ENCODE peak calls at places on chromosomes 6 and 20, in six cellular contexts. N is transverse colon, Q is body of pancreas, V is sigmoid colon, G is testis, L is Peyer's patch. R is an unnamed sample.

GRCh38 chr20:24501764-24502163 is 32.3 kb downstream of the SYNDIG1 start:
- DNase-seq in N (no peak), Q (no peak), V (no peak), G (no peak), L (no peak), R (no peak)

GRCh38 chr6:12569646-12570045 is 146.9 kb upstream of the PHACTR1 start:
- DNase-seq in N (no peak), Q (no peak), V (no peak), G (no peak), L (no peak), R (no peak)

GRCh38 chr6:168671028-168671862 is 230.3 kb downstream of the SMOC2 start:
- DNase-seq in N (no peak), Q (no peak), V (no peak), G (no peak), L (no peak), R (no peak)

GRCh38 chr20:13119583-13119982 is 101.5 kb upstream of the ISM1 start:
- DNase-seq in N (peak), Q (peak), V (no peak), G (peak), L (no peak), R (no peak)

GRCh38 chr6:36075656-36076055 is 48.0 kb downstream of the MAPK14 start:
- DNase-seq in N (no peak), Q (no peak), V (no peak), G (no peak), L (no peak), R (no peak)

GRCh38 chr20:38432292-38432691 is 2.8 kb downstream of the SNHG17 start:
- DNase-seq in N (no peak), Q (no peak), V (no peak), G (no peak), L (no peak), R (no peak)

GRCh38 chr6:87407531-87407895 is 259 bp upstream of the CFAP206 start:
- DNase-seq in N (no peak), Q (no peak), V (peak), G (peak), L (no peak), R (no peak)

GRCh38 chr20:8766868-8767390 is 302.0 kb upstream of the PLCB4 start:
- DNase-seq in N (no peak), Q (no peak), V (no peak), G (no peak), L (no peak), R (no peak)

GRCh38 chr6:110036408-110037302 is 58.5 kb downstream of the GPR6 start:
- DNase-seq in N (no peak), Q (no peak), V (no peak), G (no peak), L (no peak), R (peak)

GRCh38 chr6:130396722-130397121 is 30.9 kb downstream of the TMEM200A start:
- DNase-seq in N (no peak), Q (no peak), V (no peak), G (no peak), L (no peak), R (no peak)

GRCh38 chr6:88298446-88298845 is 132.3 kb upstream of the CNR1 start:
- DNase-seq in N (no peak), Q (no peak), V (no peak), G (no peak), L (no peak), R (no peak)

GRCh38 chr6:40251609-40252008 is 317.3 kb upstream of the MOCS1 start:
- DNase-seq in N (peak), Q (no peak), V (no peak), G (no peak), L (no peak), R (no peak)

GRCh38 chr6:112269165-112269564 is 14.8 kb upstream of the LAMA4 start:
- DNase-seq in N (no peak), Q (no peak), V (no peak), G (no peak), L (no peak), R (no peak)

GRCh38 chr20:34579936-34580587 is 21.5 kb downstream of the MAP1LC3A start:
- DNase-seq in N (peak), Q (no peak), V (no peak), G (peak), L (peak), R (peak)

GRCh38 chr6:35049885-35050284 is 91.3 kb downstream of the TCP11 start:
- DNase-seq in N (peak), Q (no peak), V (peak), G (peak), L (no peak), R (no peak)

GRCh38 chr6:159467473-159468041 is 225.5 kb downstream of the SOD2 start:
- DNase-seq in N (no peak), Q (no peak), V (no peak), G (no peak), L (no peak), R (no peak)

GRCh38 chr6:47247227-47247797 is 62.4 kb downstream of the TNFRSF21 start:
- DNase-seq in N (no peak), Q (no peak), V (peak), G (no peak), L (peak), R (no peak)

GRCh38 chr6:119728220-119728750 is 378.7 kb upstream of the MAN1A1 start:
- DNase-seq in N (no peak), Q (no peak), V (no peak), G (no peak), L (no peak), R (no peak)

GRCh38 chr6:64428186-64428585 is 792.6 kb downstream of the PHF3 start:
- DNase-seq in N (no peak), Q (no peak), V (no peak), G (no peak), L (no peak), R (no peak)

GRCh38 chr6:11490996-11491395 is 46.6 kb upstream of the TMEM170B start:
- DNase-seq in N (no peak), Q (no peak), V (no peak), G (no peak), L (no peak), R (no peak)
- TF ChIP-seq POLR2A in N (no peak), Q (no peak), V (no peak), G (no peak), L (no peak), R (no peak)

DNA sequence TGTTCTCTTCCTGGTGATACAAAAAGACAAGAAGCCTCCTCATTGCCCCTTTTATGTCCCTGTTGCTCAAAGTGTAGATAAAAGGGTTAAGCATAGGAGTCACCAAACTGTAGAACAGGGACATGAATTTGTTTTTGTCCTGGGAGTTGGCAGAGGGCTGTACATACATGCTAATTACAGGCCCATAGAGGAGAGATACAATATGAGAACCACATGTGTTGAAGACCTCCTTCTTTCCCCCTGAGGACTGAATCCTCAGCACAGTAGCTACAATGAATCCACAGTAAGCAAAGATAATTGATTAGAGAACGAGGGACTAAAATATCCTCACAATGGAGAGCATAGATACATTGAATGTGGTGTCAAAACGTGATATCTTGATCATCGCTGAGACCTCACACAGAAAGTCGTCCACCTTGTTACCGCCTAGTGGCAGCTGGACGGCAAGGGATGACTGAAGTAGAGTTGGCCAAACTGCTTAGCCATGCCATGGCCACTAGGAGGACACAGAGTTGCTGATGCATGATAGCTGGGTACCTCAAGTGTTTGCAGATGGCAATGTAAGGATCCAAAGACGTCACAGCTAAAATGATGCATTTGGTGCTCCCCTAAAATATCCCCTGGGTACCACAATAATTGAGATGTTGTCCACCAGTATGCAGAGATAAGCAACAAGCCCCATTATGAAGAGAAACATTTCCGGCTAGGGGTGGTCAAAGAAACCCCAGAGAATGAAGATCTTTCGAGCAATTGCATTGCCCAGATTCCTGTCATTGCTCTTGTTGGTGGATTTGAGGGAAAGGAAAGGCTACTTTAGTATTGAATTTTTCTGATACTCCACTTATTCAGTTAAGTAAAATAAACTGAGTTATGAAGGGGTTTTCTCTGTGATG is 15.0 kb downstream of the OR2B3 start:
- DNase-seq in N (peak), Q (no peak), V (no peak), G (peak), L (no peak), R (no peak)
- TF ChIP-seq CTCF in N (peak), Q (peak), V (no peak), G (peak), L (no peak), R (no peak)

GRCh38 chr20:20709858-20710257 is 2.6 kb downstream of the RALGAPA2 start:
- DNase-seq in N (no peak), Q (no peak), V (no peak), G (no peak), L (no peak), R (no peak)

GRCh38 chr20:20711413-20711812 is 1.0 kb downstream of the RALGAPA2 start:
- DNase-seq in N (peak), Q (no peak), V (no peak), G (peak), L (peak), R (peak)

GRCh38 chr20:20710443-20710842 is 2.0 kb downstream of the RALGAPA2 start:
- DNase-seq in N (no peak), Q (no peak), V (no peak), G (no peak), L (no peak), R (no peak)

GRCh38 chr20:20712004-20712473 is 405 bp downstream of the RALGAPA2 start:
- DNase-seq in N (peak), Q (peak), V (no peak), G (peak), L (no peak), R (no peak)

DNA sequence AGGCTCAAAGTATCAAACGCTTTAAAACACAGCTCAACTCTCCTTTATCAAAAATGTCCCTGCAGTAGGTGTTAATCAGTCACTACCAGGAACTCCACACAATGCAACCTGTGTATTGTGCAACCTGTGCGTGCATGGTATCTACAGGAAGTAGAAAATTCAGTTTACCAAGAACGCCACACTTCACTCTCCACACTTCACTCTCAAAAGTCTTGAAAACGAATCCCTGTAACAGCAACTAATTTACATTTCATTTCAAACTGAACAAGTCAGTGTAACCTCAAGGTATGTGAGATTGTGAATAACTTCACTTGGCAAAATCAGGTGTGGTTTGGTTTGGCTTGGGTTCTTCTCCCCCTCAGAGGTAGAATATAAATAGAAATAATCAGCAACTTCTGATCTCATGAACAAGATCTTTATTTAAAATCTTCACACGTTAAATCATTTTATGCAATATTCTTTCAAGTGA is 1.6 kb downstream of the RALGAPA2 start:
- DNase-seq in N (peak), Q (peak), V (no peak), G (no peak), L (no peak), R (peak)
- TF ChIP-seq POLR2A in N (peak), Q (peak), V (no peak), G (no peak), L (no peak), R (no peak)

DNA sequence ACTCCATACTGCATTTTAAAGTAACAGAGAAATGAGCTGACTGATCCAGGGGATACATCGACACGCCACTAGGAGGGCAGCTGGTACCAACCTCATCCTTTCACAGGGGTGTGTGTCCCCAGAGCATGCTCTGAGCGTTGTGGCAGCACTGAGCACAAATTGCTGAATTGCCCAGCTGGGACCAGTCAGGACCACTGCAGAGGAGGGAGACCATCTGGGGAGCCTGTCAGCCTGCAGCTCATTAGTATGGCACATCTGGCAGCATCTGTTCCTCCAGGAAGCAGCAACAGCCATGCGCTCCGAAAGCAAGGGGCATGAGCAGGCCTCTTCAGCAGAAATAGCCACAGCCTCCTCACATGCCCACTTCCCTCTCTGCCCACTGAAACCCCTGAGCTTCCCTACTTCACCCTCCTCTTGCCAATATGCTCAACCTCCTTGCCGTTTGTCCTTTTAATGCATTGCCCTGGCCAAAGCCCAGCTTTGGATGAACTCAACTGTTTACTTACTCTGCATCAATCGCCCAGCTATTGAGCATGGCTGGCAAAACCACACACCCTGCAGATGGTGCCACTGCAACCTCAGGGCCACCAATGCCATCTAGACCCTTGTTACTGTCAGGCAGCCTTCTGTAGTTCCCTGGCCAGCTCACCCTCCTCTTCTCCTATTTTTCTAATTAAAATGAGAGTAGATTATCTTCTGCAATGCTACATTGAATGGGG is 77.6 kb upstream of the NEDD9 start:
- DNase-seq in N (no peak), Q (no peak), V (no peak), G (no peak), L (no peak), R (no peak)
- TF ChIP-seq CTCF in N (no peak), Q (no peak), V (no peak), G (no peak), L (no peak), R (no peak)

DNA sequence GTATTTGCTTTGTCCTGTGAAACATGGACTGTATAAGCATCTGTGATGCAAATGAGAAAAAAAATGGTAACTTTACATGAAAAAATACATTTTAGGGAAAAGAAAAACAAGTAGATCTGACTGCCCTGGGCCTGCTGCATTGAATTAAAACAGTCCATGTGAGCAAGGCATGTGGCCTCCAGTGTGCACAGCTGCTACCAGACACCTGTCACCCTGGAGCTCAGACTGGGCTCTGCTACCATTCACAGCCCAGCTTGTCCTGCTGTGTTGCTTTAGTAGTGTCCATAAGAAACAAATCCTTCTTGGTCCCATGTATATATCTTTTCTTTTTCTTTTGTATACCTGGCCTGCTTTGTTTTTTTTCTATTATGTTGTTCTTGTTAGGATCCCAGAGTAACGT is 315.9 kb downstream of the NKAIN2 start:
- DNase-seq in N (no peak), Q (no peak), V (no peak), G (no peak), L (no peak), R (no peak)
- TF ChIP-seq POLR2A in N (no peak), Q (no peak), V (no peak), G (no peak), L (no peak), R (no peak)

GRCh38 chr20:41136695-41137411 is 490 bp upstream of the PLCG1 start:
- DNase-seq in N (peak), Q (peak), V (peak), G (peak), L (peak), R (peak)
- TF ChIP-seq CTCF in N (no peak), Q (peak), V (no peak), G (no peak), L (no peak), R (no peak)

GRCh38 chr6:7172605-7173185 is 64.9 kb downstream of the RREB1 start:
- DNase-seq in N (no peak), Q (no peak), V (no peak), G (no peak), L (no peak), R (no peak)
- TF ChIP-seq POLR2A in N (no peak), Q (no peak), V (no peak), G (no peak), L (no peak), R (no peak)

DNA sequence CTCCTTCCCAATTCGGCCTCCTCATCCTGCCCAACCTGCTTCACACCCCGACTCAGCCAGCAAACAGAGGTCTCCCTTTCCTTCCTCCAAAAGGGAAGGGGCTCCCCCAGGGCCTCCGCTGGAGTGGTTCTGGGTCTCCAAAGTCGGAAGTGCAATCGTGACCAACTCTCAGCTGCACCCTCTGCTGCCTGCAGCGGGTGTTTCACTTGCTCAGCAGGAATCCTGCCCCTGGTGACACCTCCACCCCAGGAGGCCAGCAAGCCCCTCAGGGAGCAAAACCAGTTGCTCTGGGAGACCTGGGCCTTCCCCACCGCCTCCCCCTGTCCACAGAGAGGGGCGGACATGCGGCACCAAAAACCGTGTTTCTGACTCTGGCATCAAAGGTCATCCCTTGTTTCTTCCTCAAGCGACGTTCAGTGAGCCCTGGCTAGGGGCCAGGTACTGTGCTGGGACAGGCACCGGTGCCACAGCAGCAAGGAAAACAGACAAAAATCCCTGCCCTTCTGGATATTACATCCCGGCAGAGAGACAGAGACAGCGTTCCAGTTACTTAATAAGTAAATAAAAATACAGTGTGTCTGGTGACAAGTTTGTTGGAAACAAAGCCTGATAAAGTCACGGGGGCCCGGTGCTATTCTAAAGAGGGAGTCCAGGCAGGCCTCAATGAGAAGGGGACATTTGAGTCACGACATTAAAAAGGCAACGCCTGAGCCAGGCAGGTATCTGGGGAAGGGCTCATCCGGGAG is 219.0 kb downstream of the BMP7 start:
- DNase-seq in N (peak), Q (no peak), V (peak), G (no peak), L (no peak), R (no peak)
- TF ChIP-seq CTCF in N (no peak), Q (no peak), V (no peak), G (no peak), L (no peak), R (no peak)